ENCODE peak calls at places on chromosomes 5 and 9, in eight cellular contexts. G is activated naive CD8-positive, alpha-beta T cell treated with anti-CD3 and anti-CD28 coated beads, Interleukin-2, amount 50 U/mL, for 24 hours; X is HFF-Myc; H is NCI-H187 treated with DMSO at 0.1 percent for 48 hours; W is HuH-7.5; F is stimulated activated naive CD8-positive, alpha-beta T cell treated with anti-CD3 and anti-CD28 coated beads, Interleukin-15, amount 100 ng/mL, for 72 hours; A is NCI-H1105; V is pancreas. T is an unnamed sample.

GRCh38 chr5:176541338-176542134 is 4.3 kb upstream of the RNF44 start:
- DNase-seq in G (peak), X (no peak), H (no peak), W (no peak), F (peak), A (no peak), V (no peak), T (no peak)

GRCh38 chr9:126125577-126125976 is 201.1 kb upstream of the MVB12B start:
- DNase-seq in G (no peak), X (no peak), H (no peak), W (no peak), F (no peak), A (no peak), V (no peak), T (no peak)

GRCh38 chr5:76818844-76819831 is at the start of gene F2RL1:
- DNase-seq in G (peak), X (no peak), H (no peak), W (peak), F (peak), A (peak), V (peak), T (no peak)

GRCh38 chr5:131394128-131394527 is 130.3 kb downstream of the CDC42SE2 start:
- DNase-seq in G (no peak), X (no peak), H (no peak), W (no peak), F (peak), A (no peak), V (peak), T (peak)

GRCh38 chr5:123036391-123037103 is at the start of gene PPIC:
- DNase-seq in G (peak), X (no peak), H (no peak), W (peak), F (peak), A (peak), V (peak), T (peak)

GRCh38 chr9:132078369-132079356 is 1.0 kb downstream of the MED27 start:
- DNase-seq in G (peak), X (peak), H (no peak), W (no peak), F (peak), A (peak), V (peak), T (no peak)

GRCh38 chr5:65708140-65708539 is 13.8 kb downstream of the SGTB start:
- DNase-seq in G (no peak), X (no peak), H (no peak), W (no peak), F (no peak), A (no peak), V (no peak), T (no peak)

GRCh38 chr9:132732326-132732725 is 62.1 kb downstream of the GTF3C4 start:
- DNase-seq in G (no peak), X (no peak), H (no peak), W (no peak), F (no peak), A (no peak), V (no peak), T (no peak)

GRCh38 chr5:150350524-150351344 is 6.8 kb upstream of the TCOF1 start:
- DNase-seq in G (peak), X (peak), H (no peak), W (peak), F (peak), A (no peak), V (peak), T (peak)

GRCh38 chr9:1709347-1709746 is 305.8 kb upstream of the SMARCA2 start:
- DNase-seq in G (no peak), X (no peak), H (no peak), W (peak), F (no peak), A (no peak), V (no peak), T (no peak)

GRCh38 chr5:107518219-107519015 is 152.3 kb downstream of the EFNA5 start:
- DNase-seq in G (no peak), X (no peak), H (no peak), W (no peak), F (no peak), A (no peak), V (no peak), T (no peak)

GRCh38 chr9:80720579-80720978 is 968.8 kb downstream of the TLE1 start:
- DNase-seq in G (no peak), X (no peak), H (no peak), W (no peak), F (no peak), A (no peak), V (no peak), T (no peak)